ENCODE peak calls at places on chromosomes 7 and 10, in eight cellular contexts. S, P, Z, D, L, U, H and R are unnamed samples.

GRCh38 chr7:47600199-47601118 is 18.5 kb upstream of the TNS3 start:
- DNase-seq in L (no peak), Z (no peak), H (peak), U (no peak), D (no peak), P (peak), S (peak), R (no peak)

GRCh38 chr10:60314306-60314940 is 75.3 kb downstream of the ANK3 start:
- DNase-seq in S (peak), H (peak), D (no peak), L (no peak), Z (no peak), U (no peak), P (peak), R (no peak)

GRCh38 chr7:111357691-111358090 is 204.6 kb downstream of the IMMP2L start:
- DNase-seq in P (peak), L (no peak), S (peak), D (no peak), Z (no peak), H (no peak), U (no peak), R (no peak)

GRCh38 chr10:67837519-67838314 is at the start of gene DNAJC12:
- DNase-seq in P (peak), L (no peak), Z (no peak), D (no peak), U (no peak), H (peak), S (peak), R (peak)

GRCh38 chr7:35038340-35038738 is 1.1 kb upstream of the DPY19L1 start:
- DNase-seq in P (no peak), H (no peak), U (no peak), L (no peak), Z (no peak), D (no peak), S (no peak), R (no peak)

GRCh38 chr10:11950325-11951018 is 92.1 kb downstream of the UPF2 start:
- DNase-seq in H (no peak), L (no peak), Z (no peak), P (no peak), D (no peak), S (no peak), U (no peak), R (no peak)

GRCh38 chr7:97971120-97971989 is 18.6 kb downstream of the OCM2 start:
- DNase-seq in H (peak), S (peak), D (no peak), U (no peak), Z (no peak), L (peak), P (no peak), R (no peak)

GRCh38 chr10:117900280-117900679 is 146.5 kb downstream of the RAB11FIP2 start:
- DNase-seq in L (no peak), U (no peak), P (no peak), Z (no peak), D (no peak), S (no peak), H (no peak), R (peak)

GRCh38 chr10:72601144-72601543 is 24.7 kb downstream of the MICU1 start:
- DNase-seq in L (no peak), D (no peak), S (no peak), U (no peak), Z (no peak), H (no peak), P (no peak), R (no peak)

GRCh38 chr7:139127648-139128047 is 18.1 kb upstream of the ZC3HAV1 start:
- DNase-seq in L (no peak), H (no peak), U (no peak), D (no peak), Z (no peak), S (no peak), P (no peak), R (no peak)

GRCh38 chr10:132939378-132939955 is 2.9 kb downstream of the CFAP46 start:
- DNase-seq in H (no peak), S (no peak), U (no peak), D (no peak), Z (no peak), P (no peak), L (no peak), R (no peak)

GRCh38 chr7:5824297-5824610 is 42.8 kb upstream of the RNF216 start:
- DNase-seq in D (peak), S (no peak), Z (no peak), U (no peak), L (peak), P (no peak), H (no peak), R (no peak)

GRCh38 chr10:76657337-76658012 is 980.1 kb downstream of the KCNMA1 start:
- DNase-seq in H (no peak), D (no peak), S (no peak), L (no peak), Z (no peak), U (no peak), P (no peak), R (no peak)

GRCh38 chr7:5422324-5423271 is 1.0 kb downstream of the TNRC18 start:
- DNase-seq in D (no peak), P (peak), S (no peak), L (no peak), H (peak), U (no peak), Z (peak), R (no peak)

GRCh38 chr7:95436407-95436806 is 1.6 kb upstream of the PON2 start:
- DNase-seq in S (no peak), P (no peak), H (no peak), Z (no peak), L (no peak), D (no peak), U (no peak), R (no peak)

GRCh38 chr7:151631968-151632749 is 112.5 kb upstream of the RHEB start:
- DNase-seq in L (peak), D (peak), Z (peak), H (peak), P (peak), U (peak), S (peak), R (no peak)

GRCh38 chr7:151372612-151373265 is 31.1 kb downstream of the NUB1 start:
- DNase-seq in Z (no peak), S (no peak), U (peak), L (no peak), D (no peak), H (no peak), P (no peak), R (no peak)

GRCh38 chr10:132141076-132141475 is 45.7 kb upstream of the DPYSL4 start:
- DNase-seq in P (no peak), Z (no peak), S (no peak), L (no peak), U (no peak), H (no peak), D (no peak), R (no peak)

GRCh38 chr7:100620804-100621203 is 8.5 kb downstream of the MOSPD3 start:
- DNase-seq in H (no peak), U (no peak), P (no peak), Z (no peak), S (no peak), L (no peak), D (no peak), R (no peak)

GRCh38 chr7:44867073-44867990 is 18.0 kb downstream of the PURB start:
- DNase-seq in U (no peak), L (no peak), H (peak), P (peak), Z (no peak), D (no peak), S (peak), R (no peak)

GRCh38 chr7:101817031-101817929 is at the start of gene CUX1:
- DNase-seq in H (peak), U (peak), D (no peak), P (no peak), S (peak), Z (peak), L (no peak), R (no peak)

GRCh38 chr10:13890233-13890616 is 303.5 kb downstream of the PRPF18 start:
- DNase-seq in P (peak), Z (no peak), D (no peak), S (no peak), U (no peak), L (no peak), H (no peak), R (no peak)

GRCh38 chr7:141073641-141074161 is at the start of gene TMEM178B:
- DNase-seq in L (no peak), S (no peak), P (no peak), D (no peak), Z (no peak), U (peak), H (no peak), R (no peak)

GRCh38 chr10:58518775-58519174 is 6.1 kb downstream of the BICC1 start:
- DNase-seq in D (no peak), P (no peak), S (no peak), Z (no peak), L (no peak), H (peak), U (no peak), R (no peak)

GRCh38 chr7:50648570-50649169 is 83.5 kb upstream of the DDC start:
- DNase-seq in U (no peak), H (no peak), D (no peak), L (no peak), Z (no peak), P (no peak), S (no peak), R (no peak)

GRCh38 chr7:22586101-22586805 is 86.3 kb upstream of the STEAP1B start:
- DNase-seq in P (no peak), D (no peak), H (no peak), Z (no peak), L (no peak), U (no peak), S (no peak), R (no peak)

GRCh38 chr10:89346264-89346971 is 18.6 kb downstream of the IFIT3 start:
- DNase-seq in U (no peak), D (no peak), H (no peak), L (no peak), P (peak), Z (no peak), S (peak), R (no peak)

GRCh38 chr10:30058111-30058510 is 1.3 kb downstream of the JCAD start:
- DNase-seq in D (no peak), U (no peak), Z (peak), L (no peak), P (no peak), S (no peak), H (no peak), R (no peak)

GRCh38 chr10:78865518-78865835 is 203.3 kb upstream of the ZMIZ1 start:
- DNase-seq in H (no peak), P (no peak), D (no peak), Z (peak), S (no peak), L (no peak), U (no peak), R (no peak)

GRCh38 chr7:124700655-124701054 is 64.9 kb downstream of the GPR37 start:
- DNase-seq in S (peak), D (no peak), U (no peak), L (no peak), P (no peak), H (no peak), Z (no peak), R (no peak)

GRCh38 chr10:112475565-112476233 is 28.7 kb downstream of the VTI1A start:
- DNase-seq in D (no peak), Z (no peak), L (no peak), U (no peak), H (no peak), P (peak), S (peak), R (no peak)

GRCh38 chr10:8055420-8056349 is 1.2 kb downstream of the GATA3 start:
- DNase-seq in P (no peak), H (no peak), S (no peak), U (no peak), D (no peak), Z (no peak), L (no peak), R (no peak)

GRCh38 chr10:4260483-4260882 is 475.5 kb upstream of the KLF6 start:
- DNase-seq in U (no peak), Z (no peak), H (no peak), P (peak), S (peak), D (no peak), L (no peak), R (no peak)

GRCh38 chr7:45342236-45342635 is 184.6 kb downstream of the RAMP3 start:
- DNase-seq in D (no peak), U (no peak), H (no peak), P (no peak), Z (no peak), S (no peak), L (no peak), R (no peak)

GRCh38 chr7:70307544-70308106 is 709.4 kb downstream of the AUTS2 start:
- DNase-seq in D (no peak), P (no peak), S (no peak), L (no peak), Z (no peak), H (no peak), U (no peak), R (no peak)

GRCh38 chr10:11152801-11153200 is 135.1 kb downstream of the CELF2 start:
- DNase-seq in P (no peak), S (no peak), Z (no peak), U (no peak), H (no peak), D (no peak), L (no peak), R (no peak)

GRCh38 chr7:70913924-70914323 is 218.0 kb upstream of the GALNT17 start:
- DNase-seq in H (no peak), P (no peak), S (no peak), Z (no peak), D (no peak), U (no peak), L (no peak), R (no peak)

GRCh38 chr7:91949221-91950009 is 8.8 kb downstream of the AKAP9 start:
- DNase-seq in L (no peak), U (no peak), Z (no peak), D (no peak), H (no peak), P (peak), S (peak), R (no peak)